ENCODE peak calls at places on chromosomes 16 and 17, in six cellular contexts. X is head of caudate nucleus; Z is activated naive CD4-positive, alpha-beta T cell; N is NCI-H2081; H is retina; L is kidney glomerular epithelial cell. G is an unnamed sample.
A peak's percentile ranks its signal among the peaks of the same experiment; 100 is the strongest.

GRCh38 chr17:63961355-63962207 is 11.1 kb downstream of the SCN4A start:
- DNase-seq in X (no peak), N (no peak), Z (no peak), H (peak; percentile 36), L (no peak), G (no peak)

GRCh38 chr16:12513791-12514175 is 289.9 kb downstream of the CPPED1 start:
- DNase-seq in L (no peak), X (no peak), Z (no peak), N (no peak), H (no peak), G (no peak)

GRCh38 chr17:58377661-58378060 is 25.7 kb upstream of the SUPT4H1 start:
- DNase-seq in L (no peak), H (no peak), Z (no peak), N (no peak), X (no peak), G (no peak)

GRCh38 chr17:82775033-82775823 is 23.4 kb downstream of the TBCD start:
- DNase-seq in L (no peak), Z (peak; percentile 15), N (peak; percentile 63), X (peak; percentile 78), H (peak; percentile 75), G (no peak)

GRCh38 chr17:43874293-43874692 is 27.3 kb downstream of the CD300LG start:
- DNase-seq in N (peak; percentile 8), Z (no peak), L (no peak), H (no peak), X (no peak), G (no peak)

GRCh38 chr17:81272616-81273015 is 22.5 kb downstream of the SLC38A10 start:
- DNase-seq in N (peak; percentile 54), H (no peak), Z (no peak), X (no peak), L (no peak), G (no peak)

GRCh38 chr16:3129137-3130131 is 5.4 kb upstream of the ZNF213 start:
- DNase-seq in Z (peak; percentile 59), H (peak; percentile 74), L (peak; percentile 79), N (peak; percentile 84), X (peak; percentile 86), G (peak; percentile 70)

GRCh38 chr16:56263711-56264608 is 72.7 kb downstream of the GNAO1 start:
- DNase-seq in Z (no peak), N (no peak), X (peak; percentile 89), L (no peak), H (peak; percentile 64), G (peak; percentile 25)

GRCh38 chr17:54992797-54993639 is 24.5 kb downstream of the STXBP4 start:
- DNase-seq in H (peak; percentile 49), L (peak; percentile 79), N (peak; percentile 52), Z (no peak), X (no peak), G (no peak)

GRCh38 chr16:69691980-69692911 is 34.1 kb downstream of the NQO1 start:
- DNase-seq in H (no peak), L (peak; percentile 10), N (no peak), X (no peak), Z (no peak), G (no peak)

GRCh38 chr17:48297825-48298224 is 132.2 kb downstream of the SKAP1 start:
- DNase-seq in H (no peak), N (no peak), L (no peak), Z (no peak), X (no peak), G (no peak)

GRCh38 chr17:62093188-62094155 is 28.4 kb upstream of the MED13 start:
- DNase-seq in N (no peak), Z (no peak), H (no peak), L (peak; percentile 94), X (no peak), G (no peak)

GRCh38 chr16:57686577-57686976 is 8.0 kb upstream of the DRC7 start:
- DNase-seq in L (no peak), Z (no peak), N (no peak), X (no peak), H (no peak), G (no peak)

GRCh38 chr16:69412287-69412686 is 12.1 kb upstream of the CYB5B start:
- DNase-seq in X (no peak), L (no peak), Z (no peak), H (no peak), N (no peak), G (no peak)

GRCh38 chr17:43940630-43941029 is 1.6 kb downstream of the PPY start:
- DNase-seq in H (peak; percentile 66), L (peak; percentile 17), X (no peak), N (peak; percentile 39), Z (peak; percentile 15), G (no peak)

GRCh38 chr16:87334611-87335305 is 17.6 kb upstream of the C16orf95 start:
- DNase-seq in N (no peak), X (peak; percentile 37), H (no peak), Z (no peak), L (no peak), G (no peak)

GRCh38 chr16:49788505-49788904 is 67.4 kb downstream of the ZNF423 start:
- DNase-seq in N (no peak), Z (no peak), L (no peak), H (no peak), X (peak; percentile 42), G (no peak)

GRCh38 chr16:61050547-61050946 is 985.7 kb downstream of the CDH8 start:
- DNase-seq in L (no peak), N (peak; percentile 62), H (no peak), X (no peak), Z (no peak), G (no peak)

GRCh38 chr17:79630821-79631639 is 20.2 kb upstream of the RBFOX3 start:
- DNase-seq in X (no peak), L (no peak), N (no peak), Z (no peak), H (no peak), G (no peak)

GRCh38 chr17:57401556-57402488 is 145.5 kb downstream of the MSI2 start:
- DNase-seq in H (peak; percentile 59), L (no peak), N (no peak), Z (no peak), X (no peak), G (no peak)

GRCh38 chr16:877242-878065 is 76.9 kb upstream of the GNG13 start:
- DNase-seq in L (no peak), N (no peak), X (no peak), Z (no peak), H (no peak), G (no peak)

GRCh38 chr17:64147110-64148016 is 17.4 kb upstream of the ERN1 start:
- DNase-seq in L (no peak), N (no peak), Z (no peak), X (no peak), H (no peak), G (peak; percentile 84)

GRCh38 chr17:2701161-2701995 is 10.2 kb downstream of the CLUH start:
- DNase-seq in L (no peak), N (no peak), H (no peak), Z (no peak), X (no peak), G (no peak)

GRCh38 chr16:22849517-22849916 is 35.6 kb downstream of the HS3ST2 start:
- DNase-seq in N (no peak), H (no peak), Z (no peak), X (no peak), L (no peak), G (no peak)

GRCh38 chr17:66964930-66965800 is 658 bp downstream of the CACNG4 start:
- DNase-seq in L (no peak), N (peak; percentile 55), H (peak; percentile 95), Z (no peak), X (peak; percentile 76), G (peak; percentile 18)

GRCh38 chr17:73196500-73196899 is 3.6 kb downstream of the COG1 start:
- DNase-seq in X (peak; percentile 81), Z (no peak), H (peak; percentile 42), N (peak; percentile 78), L (peak; percentile 4), G (no peak)

GRCh38 chr17:51079049-51079448 is 41.6 kb downstream of the SPAG9 start:
- DNase-seq in N (no peak), X (no peak), H (no peak), L (no peak), Z (no peak), G (no peak)

GRCh38 chr17:51228177-51228576 is 31.7 kb downstream of the MBTD1 start:
- DNase-seq in H (no peak), L (no peak), X (no peak), Z (no peak), N (no peak), G (no peak)

GRCh38 chr17:80970044-80970761 is 21.4 kb upstream of the CHMP6 start:
- DNase-seq in X (peak; percentile 57), H (peak; percentile 79), Z (peak; percentile 44), L (no peak), N (peak; percentile 57), G (no peak)

GRCh38 chr17:55458977-55459376 is 37.3 kb upstream of the MMD start:
- DNase-seq in X (no peak), H (no peak), N (no peak), L (peak; percentile 39), Z (no peak), G (no peak)

GRCh38 chr16:22977294-22977697 is 163.3 kb downstream of the HS3ST2 start:
- DNase-seq in L (no peak), X (no peak), H (no peak), Z (no peak), N (no peak), G (no peak)

GRCh38 chr16:84449156-84450140 is 55.0 kb downstream of the MEAK7 start:
- DNase-seq in H (no peak), L (no peak), Z (no peak), N (peak; percentile 17), X (no peak), G (no peak)

GRCh38 chr16:56970934-56971767 is 9.4 kb downstream of the CETP start:
- DNase-seq in Z (no peak), N (no peak), H (no peak), X (no peak), L (no peak), G (no peak)

GRCh38 chr17:34199449-34199848 is 55.6 kb upstream of the CCL2 start:
- DNase-seq in N (no peak), H (no peak), X (no peak), Z (no peak), L (no peak), G (no peak)

GRCh38 chr17:5329784-5330557 is 47.9 kb downstream of the RABEP1 start:
- DNase-seq in Z (no peak), H (no peak), L (peak; percentile 1), X (no peak), N (no peak), G (no peak)

G was measured in DMS 273 treated with DMSO at 0.1 percent for 48 hours.